ENCODE peak calls at places on chromosomes 7 and 10, in six cellular contexts. G is RWPE1, Z is cardiac muscle cell, Y is lower leg skin, S is foreskin fibroblast, D is Calu3. P is an unnamed sample.

GRCh38 chr10:6162589-6163356 is 40.0 kb upstream of the PFKFB3 start:
- DNase-seq in G (no peak), S (peak), Z (peak), D (no peak), Y (no peak), P (peak)

GRCh38 chr7:123748171-123748733 is 551 bp downstream of the WASL start:
- DNase-seq in G (peak), Y (no peak), S (peak), D (peak), Z (peak), P (peak)

GRCh38 chr10:87579563-87579962 is 74.9 kb downstream of the MINPP1 start:
- DNase-seq in Z (peak), Y (no peak), D (no peak), G (no peak), S (peak), P (no peak)

GRCh38 chr10:15369642-15370211 is 1.4 kb downstream of the FAM171A1 start:
- DNase-seq in G (no peak), D (no peak), S (peak), Z (peak), Y (no peak), P (no peak)

GRCh38 chr7:114107522-114107921 is 188.7 kb upstream of the PPP1R3A start:
- DNase-seq in S (peak), Y (no peak), D (no peak), Z (no peak), G (no peak), P (no peak)

GRCh38 chr10:83574770-83575169 is 564.5 kb upstream of the GHITM start:
- DNase-seq in Y (no peak), Z (no peak), G (no peak), D (no peak), S (no peak), P (no peak)

GRCh38 chr7:47474937-47475879 is 106.7 kb downstream of the TNS3 start:
- DNase-seq in Z (peak), S (peak), G (peak), Y (peak), D (peak), P (peak)

GRCh38 chr10:43960477-43960876 is 311.8 kb upstream of the ZNF32 start:
- DNase-seq in S (no peak), Y (no peak), D (no peak), Z (no peak), G (no peak), P (no peak)

GRCh38 chr10:122494833-122495232 is 33.5 kb downstream of the HTRA1 start:
- DNase-seq in Y (peak), D (no peak), Z (peak), S (peak), G (peak), P (no peak)

GRCh38 chr10:92575961-92576360 is 2.1 kb upstream of the IDE start:
- DNase-seq in Z (peak), G (peak), Y (no peak), S (peak), D (no peak), P (peak)

GRCh38 chr10:338176-339037 is 203.2 kb downstream of the ZMYND11 start:
- DNase-seq in Z (no peak), S (peak), G (peak), Y (no peak), D (peak), P (no peak)

GRCh38 chr10:117218654-117219053 is 21.4 kb downstream of the KCNK18 start:
- DNase-seq in D (no peak), Z (no peak), G (no peak), Y (no peak), S (no peak), P (no peak)

GRCh38 chr7:64098-64521 is 128.3 kb upstream of the FAM20C start:
- DNase-seq in Y (no peak), Z (peak), G (peak), D (peak), S (peak), P (peak)

GRCh38 chr7:135409845-135410545 is 99.9 kb downstream of the CNOT4 start:
- DNase-seq in Y (no peak), D (no peak), Z (no peak), S (no peak), G (no peak), P (no peak)

GRCh38 chr10:3853547-3853989 is 68.6 kb upstream of the KLF6 start:
- DNase-seq in Y (no peak), Z (no peak), G (no peak), S (peak), D (no peak), P (peak)

GRCh38 chr10:3935141-3935540 is 150.1 kb upstream of the KLF6 start:
- DNase-seq in Y (no peak), S (peak), Z (peak), D (no peak), G (peak), P (peak)

GRCh38 chr7:99142727-99143521 is 984 bp downstream of the SMURF1 start:
- DNase-seq in Y (peak), G (peak), Z (peak), S (peak), D (peak), P (peak)

GRCh38 chr10:1150638-1150955 is 94.4 kb downstream of the WDR37 start:
- DNase-seq in Y (no peak), D (no peak), G (no peak), Z (no peak), S (no peak), P (no peak)

GRCh38 chr7:47264021-47264651 is 317.8 kb downstream of the TNS3 start:
- DNase-seq in G (no peak), D (no peak), Y (no peak), Z (no peak), S (no peak), P (peak)

GRCh38 chr7:70571403-70571911 is 560.5 kb upstream of the GALNT17 start:
- DNase-seq in D (no peak), S (peak), Z (peak), Y (no peak), G (peak), P (no peak)

GRCh38 chr10:42932735-42933453 is 144.0 kb upstream of the RET start:
- DNase-seq in S (no peak), Z (no peak), Y (no peak), D (no peak), G (peak), P (no peak)

GRCh38 chr10:130510755-130511154 is 374.6 kb downstream of the GLRX3 start:
- DNase-seq in G (no peak), Z (no peak), S (no peak), Y (no peak), D (no peak), P (no peak)
- TF ChIP-seq CTCF in G (no peak), Z (no peak), S (no peak), Y (no peak), D (no peak), P (no peak)

GRCh38 chr10:61110188-61110844 is 166.3 kb upstream of the RHOBTB1 start:
- DNase-seq in Z (peak), S (peak), Y (no peak), D (no peak), G (no peak), P (no peak)
- TF ChIP-seq CTCF in Z (no peak), S (no peak), Y (no peak), D (no peak), G (no peak), P (no peak)

GRCh38 chr10:49282879-49283321 is 16.1 kb upstream of the C10orf71 start:
- DNase-seq in D (no peak), Y (no peak), G (no peak), Z (no peak), S (no peak), P (no peak)

GRCh38 chr10:49282306-49282705 is 16.7 kb upstream of the C10orf71 start:
- DNase-seq in Y (no peak), S (no peak), G (no peak), D (no peak), Z (no peak), P (no peak)

GRCh38 chr10:49283491-49283890 is 15.5 kb upstream of the C10orf71 start:
- DNase-seq in D (no peak), Y (no peak), G (no peak), S (no peak), Z (no peak), P (no peak)

GRCh38 chr10:49280001-49280408 is 19.0 kb upstream of the C10orf71 start:
- DNase-seq in S (peak), Y (no peak), D (no peak), Z (peak), G (no peak), P (no peak)

GRCh38 chr10:49281461-49281860 is 17.5 kb upstream of the C10orf71 start:
- DNase-seq in G (no peak), Z (no peak), Y (no peak), D (no peak), S (no peak), P (no peak)
- TF ChIP-seq CTCF in G (no peak), Z (peak), Y (no peak), D (no peak), S (no peak), P (no peak)

DNA sequence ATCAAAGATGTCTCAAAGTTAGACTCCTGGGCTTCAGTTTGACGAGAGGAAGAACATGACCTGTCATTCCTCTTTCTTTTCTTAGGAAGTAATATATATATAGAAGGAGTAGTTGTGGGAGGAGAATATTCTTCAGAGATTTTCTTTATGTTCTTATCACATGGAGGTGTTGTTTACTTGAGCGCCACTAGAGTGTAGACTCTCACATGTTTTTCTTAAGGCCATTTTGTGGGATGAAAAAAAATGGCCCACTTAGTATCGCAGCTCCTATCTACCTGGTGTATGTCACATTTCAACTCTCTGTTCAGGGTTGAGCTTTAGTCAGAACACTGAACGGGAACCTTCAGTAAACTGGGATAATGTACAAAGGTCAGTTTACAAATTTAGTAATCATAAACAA is 645.2 kb downstream of the PHTF2 start:
- DNase-seq in G (no peak), D (no peak), Y (no peak), S (no peak), Z (no peak), P (no peak)
- TF ChIP-seq CTCF in G (no peak), D (no peak), Y (no peak), S (no peak), Z (no peak), P (no peak)

DNA sequence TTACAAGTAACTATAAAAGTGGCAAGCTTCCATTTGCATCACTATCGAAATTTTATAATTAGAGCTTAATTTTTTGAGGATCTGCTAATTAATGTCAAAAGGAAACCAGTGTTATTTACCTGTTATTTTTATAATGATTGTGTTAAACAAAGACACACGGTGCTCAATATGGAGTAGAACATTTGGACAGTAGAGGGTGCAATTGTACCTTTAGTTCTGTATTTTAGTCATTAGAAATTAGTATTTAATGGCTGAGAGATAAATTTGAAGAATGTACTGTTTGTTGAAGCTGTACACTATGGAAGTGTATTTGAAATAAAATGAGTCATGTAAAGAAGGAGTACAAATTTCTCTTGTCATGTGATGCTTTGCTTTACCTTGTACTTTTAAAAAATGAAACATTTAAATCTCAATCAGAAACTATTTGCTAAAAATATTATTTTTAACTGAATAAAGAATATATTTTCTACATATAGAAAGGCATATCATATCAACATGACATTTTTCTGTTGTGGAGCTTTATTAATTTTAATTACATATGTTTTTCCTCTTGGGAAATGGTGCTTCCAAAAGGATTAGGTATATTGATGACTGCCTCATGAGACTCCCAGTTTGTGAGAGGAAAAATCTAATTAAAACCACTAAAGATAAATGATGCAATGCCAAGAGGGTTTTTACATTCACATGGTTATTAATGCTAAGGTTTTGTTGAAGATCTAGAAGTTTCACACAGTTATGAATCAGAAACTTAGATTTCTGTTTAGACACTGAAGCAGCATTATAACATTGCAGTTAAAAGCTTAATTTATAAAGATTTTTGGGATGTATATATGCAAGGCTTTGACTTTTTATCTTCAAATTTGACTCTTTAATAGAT is 10.4 kb upstream of the PRKG1 start:
- DNase-seq in Y (no peak), Z (peak), D (no peak), S (peak), G (peak), P (peak)
- TF ChIP-seq CTCF in Y (no peak), Z (peak), D (peak), S (peak), G (peak), P (peak)

GRCh38 chr10:103666751-103667150 is 173.2 kb downstream of the NEURL1 start:
- DNase-seq in D (no peak), G (no peak), Z (no peak), Y (no peak), S (no peak), P (no peak)

GRCh38 chr10:103665439-103665838 is 171.9 kb downstream of the NEURL1 start:
- DNase-seq in G (no peak), Z (no peak), D (no peak), Y (no peak), S (no peak), P (no peak)

GRCh38 chr10:103663802-103664201 is 170.3 kb downstream of the NEURL1 start:
- DNase-seq in D (no peak), Z (no peak), G (no peak), Y (no peak), S (peak), P (no peak)

GRCh38 chr10:103667390-103667789 is 173.9 kb downstream of the NEURL1 start:
- DNase-seq in G (no peak), S (peak), D (no peak), Y (no peak), Z (peak), P (peak)

GRCh38 chr10:103666109-103666508 is 172.6 kb downstream of the NEURL1 start:
- DNase-seq in S (peak), G (no peak), Y (no peak), D (no peak), Z (peak), P (peak)
- TF ChIP-seq CTCF in S (peak), G (no peak), Y (no peak), D (no peak), Z (peak), P (peak)

GRCh38 chr10:118255355-118255754 is 86.8 kb downstream of the FAM204A start:
- DNase-seq in S (no peak), G (no peak), D (no peak), Z (no peak), Y (no peak), P (no peak)

GRCh38 chr10:118256209-118256608 is 85.9 kb downstream of the FAM204A start:
- DNase-seq in Y (no peak), G (no peak), S (no peak), Z (no peak), D (no peak), P (no peak)

GRCh38 chr10:118256825-118257570 is 85.1 kb downstream of the FAM204A start:
- DNase-seq in S (no peak), Z (no peak), G (no peak), Y (no peak), D (no peak), P (no peak)

GRCh38 chr10:118258285-118258684 is 83.8 kb downstream of the FAM204A start:
- DNase-seq in G (no peak), S (no peak), Y (no peak), D (no peak), Z (no peak), P (no peak)

DNA sequence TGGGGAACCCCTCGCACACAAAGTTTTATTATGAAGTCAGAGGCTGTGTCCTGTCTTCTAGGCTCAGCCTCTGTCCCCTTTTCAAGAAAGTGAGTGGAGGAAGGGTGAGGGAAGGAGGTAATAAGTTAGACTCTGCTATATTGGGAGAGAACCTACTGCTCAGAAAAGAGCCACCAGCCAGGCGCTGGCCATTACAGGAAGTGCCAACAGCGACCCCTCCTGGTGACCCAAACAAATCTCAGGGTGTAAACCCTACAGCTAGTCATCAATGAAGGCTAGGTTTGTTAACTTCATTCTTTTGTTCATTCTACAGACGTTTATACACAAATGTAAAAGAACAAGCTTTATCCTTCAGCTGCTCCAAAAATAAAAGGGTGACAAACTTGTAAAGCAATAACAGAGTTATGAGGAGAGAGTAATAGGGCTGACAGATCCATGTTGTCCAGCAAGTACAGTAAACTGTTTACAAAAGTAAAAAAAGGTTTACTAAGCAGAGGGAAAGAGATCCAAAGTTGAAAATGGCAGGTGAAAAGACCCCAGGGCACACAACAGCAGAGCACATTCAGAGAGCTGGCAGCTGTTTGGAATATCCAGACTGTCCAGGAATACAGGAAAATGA is 82.7 kb downstream of the FAM204A start:
- DNase-seq in G (peak), S (peak), D (peak), Y (no peak), Z (peak), P (peak)
- TF ChIP-seq CTCF in G (peak), S (peak), D (peak), Y (no peak), Z (peak), P (peak)

GRCh38 chr7:127635659-127636285 is 16.2 kb upstream of the SND1 start:
- DNase-seq in D (no peak), Z (no peak), Y (no peak), S (no peak), G (no peak), P (no peak)

GRCh38 chr7:127632276-127632910 is 14.5 kb upstream of the PAX4 start:
- DNase-seq in Z (peak), D (no peak), Y (no peak), S (peak), G (no peak), P (peak)

DNA sequence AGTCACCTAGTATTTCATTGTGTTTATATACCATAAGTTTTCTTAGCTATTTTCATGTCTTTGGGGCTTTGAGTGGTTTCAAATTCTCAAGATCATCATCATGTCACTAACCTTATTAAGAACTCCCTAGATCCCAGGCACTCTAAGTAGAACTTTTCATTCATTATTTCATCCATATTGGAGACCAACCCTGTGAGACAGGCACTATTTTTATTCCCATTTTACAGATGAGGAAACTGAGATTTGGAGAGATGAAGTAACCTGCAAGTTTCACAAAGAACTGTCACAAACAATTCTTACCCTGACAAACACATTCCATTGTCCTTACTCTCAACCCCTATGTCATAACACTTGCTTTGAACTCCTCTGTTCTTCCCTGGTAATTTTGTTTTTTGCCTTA is 13.8 kb upstream of the SND1 start:
- DNase-seq in Z (no peak), G (no peak), Y (no peak), S (no peak), D (no peak), P (no peak)
- TF ChIP-seq CTCF in Z (no peak), G (no peak), Y (no peak), S (no peak), D (no peak), P (no peak)

GRCh38 chr7:117395743-117396142 is 31.6 kb downstream of the ASZ1 start:
- DNase-seq in D (no peak), G (no peak), S (no peak), Y (no peak), Z (no peak), P (peak)

GRCh38 chr7:117402109-117402508 is 25.2 kb downstream of the ASZ1 start:
- DNase-seq in S (peak), Z (no peak), G (no peak), Y (no peak), D (peak), P (no peak)

GRCh38 chr7:117401293-117402002 is 25.8 kb downstream of the ASZ1 start:
- DNase-seq in Z (peak), G (peak), D (peak), Y (no peak), S (no peak), P (no peak)

GRCh38 chr7:117403737-117404136 is 23.6 kb downstream of the ASZ1 start:
- DNase-seq in S (no peak), Y (no peak), G (no peak), D (no peak), Z (no peak), P (no peak)

GRCh38 chr7:117399820-117400422 is 27.4 kb downstream of the ASZ1 start:
- DNase-seq in G (peak), D (no peak), Y (no peak), S (peak), Z (peak), P (peak)
- TF ChIP-seq CTCF in G (peak), D (peak), Y (no peak), S (peak), Z (peak), P (peak)